ENCODE peak calls at places on chromosomes 7 and 10, in seven cellular contexts. One of them, this sample, is unnamed.

GRCh38 chr7:102095933-102096332 is 190.7 kb upstream of the SH2B2 start:
- DNase-seq in IMR-90: no peak
- DNase-seq in mesendoderm: no peak
- DNase-seq in H9: peak
- DNase-seq in H1: peak
- DNase-seq in trophoblast cell: no peak
- DNase-seq in mesenchymal stem cell: no peak
- DNase-seq in this sample: no peak

GRCh38 chr7:142158741-142159496 is 47.4 kb downstream of the MGAM2 start:
- DNase-seq in IMR-90: no peak
- DNase-seq in mesendoderm: no peak
- DNase-seq in H9: no peak
- DNase-seq in H1: no peak
- DNase-seq in trophoblast cell: no peak
- DNase-seq in mesenchymal stem cell: no peak
- DNase-seq in this sample: no peak

GRCh38 chr7:133820584-133820983 is 306.6 kb upstream of the LRGUK start:
- DNase-seq in IMR-90: no peak
- DNase-seq in mesendoderm: no peak
- DNase-seq in H9: no peak
- DNase-seq in H1: no peak
- DNase-seq in trophoblast cell: no peak
- DNase-seq in mesenchymal stem cell: no peak
- DNase-seq in this sample: no peak

GRCh38 chr10:97081621-97082235 is 104.0 kb downstream of the SLIT1 start:
- DNase-seq in IMR-90: peak
- DNase-seq in mesendoderm: peak
- DNase-seq in H9: peak
- DNase-seq in H1: peak
- DNase-seq in trophoblast cell: peak
- DNase-seq in mesenchymal stem cell: peak
- DNase-seq in this sample: peak

GRCh38 chr10:72567884-72568283 is 58.0 kb downstream of the MICU1 start:
- DNase-seq in IMR-90: no peak
- DNase-seq in mesendoderm: peak
- DNase-seq in H9: no peak
- DNase-seq in H1: no peak
- DNase-seq in trophoblast cell: peak
- DNase-seq in mesenchymal stem cell: no peak
- DNase-seq in this sample: no peak

GRCh38 chr7:156061689-156062255 is 249.5 kb upstream of the SHH start:
- DNase-seq in IMR-90: no peak
- DNase-seq in mesendoderm: no peak
- DNase-seq in H9: no peak
- DNase-seq in H1: no peak
- DNase-seq in trophoblast cell: no peak
- DNase-seq in mesenchymal stem cell: no peak
- DNase-seq in this sample: no peak

GRCh38 chr7:82044497-82045080 is 274.7 kb upstream of the HGF start:
- DNase-seq in IMR-90: peak
- DNase-seq in mesendoderm: peak
- DNase-seq in H9: no peak
- DNase-seq in H1: no peak
- DNase-seq in trophoblast cell: peak
- DNase-seq in mesenchymal stem cell: peak
- DNase-seq in this sample: peak

GRCh38 chr10:104639595-104640338 is 1.3 kb upstream of the SORCS3 start:
- DNase-seq in IMR-90: no peak
- DNase-seq in mesendoderm: peak
- DNase-seq in H9: peak
- DNase-seq in H1: peak
- DNase-seq in trophoblast cell: no peak
- DNase-seq in mesenchymal stem cell: no peak
- DNase-seq in this sample: peak

GRCh38 chr10:813286-813685 is 118.2 kb downstream of the LARP4B start:
- DNase-seq in IMR-90: no peak
- DNase-seq in mesendoderm: no peak
- DNase-seq in H9: no peak
- DNase-seq in H1: no peak
- DNase-seq in trophoblast cell: no peak
- DNase-seq in mesenchymal stem cell: no peak
- DNase-seq in this sample: no peak

GRCh38 chr10:815338-816104 is 116.0 kb downstream of the LARP4B start:
- DNase-seq in IMR-90: no peak
- DNase-seq in mesendoderm: peak
- DNase-seq in H9: no peak
- DNase-seq in H1: no peak
- DNase-seq in trophoblast cell: no peak
- DNase-seq in mesenchymal stem cell: no peak
- DNase-seq in this sample: no peak

GRCh38 chr10:816958-817357 is 114.5 kb downstream of the LARP4B start:
- DNase-seq in IMR-90: no peak
- DNase-seq in mesendoderm: no peak
- DNase-seq in H9: no peak
- DNase-seq in H1: no peak
- DNase-seq in trophoblast cell: no peak
- DNase-seq in mesenchymal stem cell: no peak
- DNase-seq in this sample: no peak

GRCh38 chr10:812787-813186 is 118.7 kb downstream of the LARP4B start:
- DNase-seq in IMR-90: no peak
- DNase-seq in mesendoderm: no peak
- DNase-seq in H9: no peak
- DNase-seq in H1: no peak
- DNase-seq in trophoblast cell: no peak
- DNase-seq in mesenchymal stem cell: no peak
- DNase-seq in this sample: no peak

DNA sequence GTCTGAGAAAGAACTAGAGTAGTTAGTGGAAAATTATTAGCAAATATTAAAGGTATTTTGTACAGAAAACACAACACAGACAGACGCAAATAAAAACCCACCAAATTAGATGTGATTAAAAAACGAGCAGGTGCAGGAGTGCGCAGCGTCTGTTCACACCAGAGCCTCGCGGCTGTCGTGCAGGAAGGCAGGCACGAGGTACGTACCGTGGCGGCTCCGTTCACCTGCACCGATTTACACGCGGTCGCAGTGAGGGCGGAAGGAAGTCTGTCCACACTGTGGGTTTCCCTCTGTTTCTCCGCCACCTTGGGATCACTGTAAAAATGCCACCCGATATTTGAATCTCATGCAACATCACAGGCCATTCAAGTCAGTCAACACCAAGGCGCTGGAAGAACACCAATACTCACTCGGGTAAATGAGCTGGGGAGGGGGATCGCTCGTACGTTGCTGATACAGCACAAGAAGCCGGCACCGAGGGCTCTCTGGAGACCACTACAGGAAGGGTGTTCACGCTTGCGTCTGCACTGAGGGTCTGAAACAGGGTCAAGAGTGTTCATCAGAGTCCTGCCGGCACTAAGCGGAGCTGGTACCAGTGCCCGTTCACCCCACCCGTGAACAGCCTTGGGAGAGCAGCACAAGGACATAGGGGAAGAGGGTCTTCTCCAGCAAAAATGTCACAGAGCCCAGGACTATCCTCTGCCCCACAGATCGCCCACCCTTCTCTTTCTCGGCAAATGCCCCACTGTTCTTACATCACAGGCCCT is 116.8 kb downstream of the LARP4B start:
- DNase-seq in IMR-90: no peak
- DNase-seq in mesendoderm: no peak
- DNase-seq in H9: no peak
- DNase-seq in H1: no peak
- DNase-seq in trophoblast cell: no peak
- DNase-seq in mesenchymal stem cell: no peak
- DNase-seq in this sample: no peak
- H2BK120ac ChIP-seq in IMR-90: no peak
- H2BK120ac ChIP-seq in mesendoderm: no peak
- H2BK120ac ChIP-seq in H9: no peak
- H2BK120ac ChIP-seq in H1: no peak
- H2BK120ac ChIP-seq in trophoblast cell: no peak
- H2BK120ac ChIP-seq in mesenchymal stem cell: no peak
- H2BK120ac ChIP-seq in this sample: no peak

GRCh38 chr10:127408733-127409132 is 140.4 kb upstream of the NPS start:
- DNase-seq in IMR-90: peak
- DNase-seq in mesendoderm: no peak
- DNase-seq in H9: no peak
- DNase-seq in H1: no peak
- DNase-seq in trophoblast cell: no peak
- DNase-seq in mesenchymal stem cell: no peak
- DNase-seq in this sample: no peak

GRCh38 chr10:127407551-127407950 is 141.6 kb upstream of the NPS start:
- DNase-seq in IMR-90: no peak
- DNase-seq in mesendoderm: no peak
- DNase-seq in H9: no peak
- DNase-seq in H1: no peak
- DNase-seq in trophoblast cell: no peak
- DNase-seq in mesenchymal stem cell: no peak
- DNase-seq in this sample: no peak

GRCh38 chr10:127405221-127405620 is 143.9 kb upstream of the NPS start:
- DNase-seq in IMR-90: peak
- DNase-seq in mesendoderm: no peak
- DNase-seq in H9: no peak
- DNase-seq in H1: no peak
- DNase-seq in trophoblast cell: no peak
- DNase-seq in mesenchymal stem cell: peak
- DNase-seq in this sample: no peak

GRCh38 chr10:127408115-127408710 is 140.9 kb upstream of the NPS start:
- DNase-seq in IMR-90: no peak
- DNase-seq in mesendoderm: no peak
- DNase-seq in H9: no peak
- DNase-seq in H1: no peak
- DNase-seq in trophoblast cell: no peak
- DNase-seq in mesenchymal stem cell: no peak
- DNase-seq in this sample: no peak

GRCh38 chr10:127406018-127406550 is 143.0 kb upstream of the NPS start:
- DNase-seq in IMR-90: no peak
- DNase-seq in mesendoderm: no peak
- DNase-seq in H9: no peak
- DNase-seq in H1: no peak
- DNase-seq in trophoblast cell: no peak
- DNase-seq in mesenchymal stem cell: no peak
- DNase-seq in this sample: no peak
- H2BK120ac ChIP-seq in IMR-90: peak
- H2BK120ac ChIP-seq in mesendoderm: no peak
- H2BK120ac ChIP-seq in H9: no peak
- H2BK120ac ChIP-seq in H1: no peak
- H2BK120ac ChIP-seq in trophoblast cell: no peak
- H2BK120ac ChIP-seq in mesenchymal stem cell: no peak
- H2BK120ac ChIP-seq in this sample: no peak

DNA sequence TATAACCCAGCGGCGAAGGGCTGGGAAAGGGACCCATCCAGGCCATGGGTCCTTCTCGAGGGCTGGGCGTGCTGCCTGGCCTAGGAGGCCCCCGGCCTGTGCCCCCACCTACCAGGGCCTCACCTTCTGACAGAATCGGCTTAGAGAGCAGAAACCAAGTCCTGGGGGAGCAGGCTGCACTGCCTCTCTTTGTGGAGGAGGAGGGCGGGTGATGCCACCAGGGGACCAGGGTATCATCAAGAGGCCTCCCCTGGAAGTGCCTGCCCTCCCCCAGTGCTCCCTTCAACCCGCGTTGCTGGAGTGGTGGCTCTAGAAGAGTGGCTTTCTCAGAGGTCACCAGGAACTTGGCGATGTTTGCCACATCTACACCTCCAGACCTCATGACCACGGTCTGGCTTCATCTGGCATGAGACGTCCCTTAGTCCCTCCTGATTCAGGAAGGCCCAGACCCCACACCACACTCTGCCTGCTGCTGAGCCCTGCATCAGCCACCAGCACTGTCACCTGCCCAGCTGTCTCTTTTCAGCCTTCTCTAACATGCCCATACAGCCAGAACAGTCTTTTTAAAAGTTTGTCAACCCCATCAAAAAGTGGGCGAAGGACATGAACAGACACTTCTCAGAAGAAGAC is 31.9 kb downstream of the FKBP6 start:
- DNase-seq in IMR-90: no peak
- DNase-seq in mesendoderm: no peak
- DNase-seq in H9: no peak
- DNase-seq in H1: no peak
- DNase-seq in trophoblast cell: no peak
- DNase-seq in mesenchymal stem cell: no peak
- DNase-seq in this sample: no peak
- H2BK120ac ChIP-seq in IMR-90: no peak
- H2BK120ac ChIP-seq in mesendoderm: no peak
- H2BK120ac ChIP-seq in H9: no peak
- H2BK120ac ChIP-seq in H1: no peak
- H2BK120ac ChIP-seq in trophoblast cell: no peak
- H2BK120ac ChIP-seq in mesenchymal stem cell: no peak
- H2BK120ac ChIP-seq in this sample: no peak

GRCh38 chr7:54796853-54797252 is 37.8 kb upstream of the SEC61G start:
- DNase-seq in IMR-90: no peak
- DNase-seq in mesendoderm: no peak
- DNase-seq in H9: no peak
- DNase-seq in H1: no peak
- DNase-seq in trophoblast cell: no peak
- DNase-seq in mesenchymal stem cell: no peak
- DNase-seq in this sample: no peak
- H2BK120ac ChIP-seq in IMR-90: peak
- H2BK120ac ChIP-seq in mesendoderm: no peak
- H2BK120ac ChIP-seq in H9: no peak
- H2BK120ac ChIP-seq in H1: no peak
- H2BK120ac ChIP-seq in trophoblast cell: no peak
- H2BK120ac ChIP-seq in mesenchymal stem cell: no peak
- H2BK120ac ChIP-seq in this sample: no peak

This sample was measured in neuronal stem cell.